ENCODE peak calls at places on chromosomes 2 and 18, in six cellular contexts. K is activated CD4-positive, alpha-beta T cell treated with anti-CD3 and anti-CD28 coated beads, Interleukin-2, amount 50 U/mL, for 1 hour; N is psoas muscle; Q is SK-N-DZ; S is foreskin fibroblast; C is fibroblast of mammary gland. X is an unnamed sample.

GRCh38 chr2:164478205-164478604 is 143.1 kb downstream of the GRB14 start:
- DNase-seq in S (no peak), C (no peak), N (no peak), K (no peak), Q (no peak), X (no peak)

GRCh38 chr2:102771114-102771513 is 9.3 kb downstream of the TMEM182 start:
- DNase-seq in S (peak; percentile 7), Q (peak; percentile 71), K (no peak), C (no peak), N (peak; percentile 19), X (peak; percentile 13)

GRCh38 chr2:191612496-191612895 is 65.4 kb upstream of the NABP1 start:
- DNase-seq in S (peak; percentile 88), C (peak; percentile 94), K (no peak), N (no peak), Q (no peak), X (no peak)

GRCh38 chr2:595831-596592 is 81.2 kb downstream of the TMEM18 start:
- DNase-seq in K (no peak), C (no peak), S (no peak), N (no peak), Q (peak; percentile 81), X (no peak)

GRCh38 chr2:220941683-220942082 is 630.4 kb downstream of the EPHA4 start:
- DNase-seq in S (no peak), Q (no peak), N (no peak), C (no peak), K (no peak), X (no peak)

GRCh38 chr2:61853086-61853847 is 593 bp downstream of the FAM161A start:
- DNase-seq in N (no peak), Q (peak; percentile 67), K (no peak), C (peak; percentile 8), S (peak; percentile 19), X (peak; percentile 76)

GRCh38 chr2:222450021-222450420 is 25.7 kb downstream of the SGPP2 start:
- DNase-seq in Q (no peak), C (no peak), S (no peak), N (no peak), K (no peak), X (no peak)

GRCh38 chr2:9397201-9397600 is 26.1 kb downstream of the ITGB1BP1 start:
- DNase-seq in Q (no peak), C (no peak), K (no peak), S (no peak), N (no peak), X (no peak)

GRCh38 chr2:82875891-82876290 is 1583.2 kb downstream of the SUCLG1 start:
- DNase-seq in Q (no peak), K (no peak), N (no peak), C (no peak), S (no peak), X (no peak)

GRCh38 chr2:641501-642430 is 35.4 kb downstream of the TMEM18 start:
- DNase-seq in S (no peak), N (no peak), C (no peak), Q (no peak), K (no peak), X (no peak)

GRCh38 chr2:105779394-105779793 is 34.7 kb downstream of the NCK2 start:
- DNase-seq in K (no peak), C (no peak), N (no peak), S (no peak), Q (no peak), X (no peak)

GRCh38 chr2:74290466-74291216 is 52.6 kb downstream of the SLC4A5 start:
- DNase-seq in Q (no peak), K (peak; percentile 23), S (no peak), C (no peak), N (no peak), X (no peak)

GRCh38 chr18:11658989-11659388 is 30.1 kb upstream of the GNAL start:
- DNase-seq in Q (no peak), N (no peak), S (no peak), K (no peak), C (no peak), X (peak; percentile 29)

GRCh38 chr18:23635283-23636040 is 27.2 kb downstream of the ANKRD29 start:
- DNase-seq in C (peak; percentile 38), Q (no peak), K (no peak), S (peak; percentile 40), N (no peak), X (no peak)

GRCh38 chr2:66604911-66605310 is 170.0 kb downstream of the MEIS1 start:
- DNase-seq in S (no peak), Q (no peak), N (no peak), C (no peak), K (no peak), X (no peak)

GRCh38 chr2:186976329-186976728 is 127.4 kb upstream of the ZSWIM2 start:
- DNase-seq in N (no peak), K (no peak), Q (no peak), S (no peak), C (no peak), X (no peak)

GRCh38 chr2:168343586-168343985 is 96.2 kb upstream of the STK39 start:
- DNase-seq in S (peak; percentile 72), K (no peak), N (no peak), C (peak; percentile 56), Q (no peak), X (no peak)

GRCh38 chr18:59575995-59576394 is 121.2 kb downstream of the CCBE1 start:
- DNase-seq in Q (no peak), N (no peak), C (no peak), S (no peak), K (no peak), X (no peak)

GRCh38 chr2:127403460-127403859 is 14.8 kb upstream of the PROC start:
- DNase-seq in S (no peak), K (no peak), Q (no peak), N (no peak), C (no peak), X (no peak)

GRCh38 chr2:20172273-20173052 is 52.5 kb downstream of the SDC1 start:
- DNase-seq in C (no peak), S (no peak), K (no peak), Q (peak; percentile 29), N (no peak), X (no peak)

GRCh38 chr18:79487198-79488165 is 91.8 kb downstream of the NFATC1 start:
- DNase-seq in Q (no peak), C (no peak), K (no peak), N (peak; percentile 18), S (no peak), X (no peak)

GRCh38 chr2:68560583-68560982 is 82.8 kb upstream of the PROKR1 start:
- DNase-seq in C (no peak), S (no peak), N (no peak), K (no peak), Q (no peak), X (no peak)

GRCh38 chr2:227411320-227411989 is 23.7 kb upstream of the SCYGR1 start:
- DNase-seq in C (peak; percentile 43), K (peak; percentile 4), N (no peak), S (peak; percentile 46), Q (no peak), X (no peak)

GRCh38 chr2:12262681-12263436 is 453.9 kb upstream of the TRIB2 start:
- DNase-seq in N (no peak), S (peak; percentile 74), Q (no peak), K (no peak), C (peak; percentile 58), X (no peak)

GRCh38 chr2:11919953-11920352 is 173.5 kb downstream of the LPIN1 start:
- DNase-seq in N (no peak), K (no peak), C (no peak), S (no peak), Q (no peak), X (no peak)

GRCh38 chr2:91477731-91478672 is 2786.5 kb downstream of the RPIA start:
- DNase-seq in C (no peak), S (peak; percentile 44), N (no peak), Q (peak; percentile 43), K (peak; percentile 12), X (peak; percentile 46)

GRCh38 chr2:170932166-170932565 is 3.1 kb downstream of the GORASP2 start:
- DNase-seq in Q (no peak), C (no peak), N (no peak), K (no peak), S (no peak), X (no peak)

GRCh38 chr2:10266133-10266620 is 36.5 kb upstream of the HPCAL1 start:
- DNase-seq in Q (no peak), N (no peak), S (peak; percentile 62), K (no peak), C (peak; percentile 70), X (no peak)

GRCh38 chr2:190362894-190363293 is 19.5 kb downstream of the INPP1 start:
- DNase-seq in S (no peak), K (no peak), C (no peak), Q (no peak), N (no peak), X (no peak)

GRCh38 chr18:54218299-54218698 is 6.2 kb downstream of the MBD2 start:
- DNase-seq in Q (no peak), C (no peak), S (no peak), N (no peak), K (no peak), X (no peak)

GRCh38 chr18:27378396-27379094 is 193.4 kb upstream of the CHST9 start:
- DNase-seq in K (no peak), Q (no peak), S (peak; percentile 1), C (peak; percentile 61), N (no peak), X (peak; percentile 69)

GRCh38 chr2:242043538-242044205 is 174.1 kb downstream of the RTP5 start:
- DNase-seq in S (no peak), C (no peak), K (no peak), Q (no peak), N (no peak), X (no peak)

GRCh38 chr18:32455346-32455745 is 15.3 kb downstream of the GAREM1 start:
- DNase-seq in N (no peak), C (no peak), S (no peak), K (no peak), Q (no peak), X (no peak)

GRCh38 chr18:9055185-9055584 is 47.3 kb upstream of the NDUFV2 start:
- DNase-seq in Q (peak; percentile 21), S (peak; percentile 82), N (no peak), C (peak; percentile 95), K (no peak), X (no peak)

GRCh38 chr18:30920757-30921156 is 121.8 kb downstream of the DSC3 start:
- DNase-seq in K (no peak), Q (no peak), S (no peak), C (no peak), N (no peak), X (no peak)

GRCh38 chr2:96832751-96833507 is 10.9 kb downstream of the ANKRD23 start:
- DNase-seq in N (peak; percentile 83), K (no peak), Q (no peak), S (peak; percentile 89), C (peak; percentile 25), X (peak; percentile 66)

GRCh38 chr2:25491966-25492532 is 150.3 kb upstream of the DNMT3A start:
- DNase-seq in C (peak; percentile 58), K (no peak), Q (no peak), N (no peak), S (peak; percentile 59), X (peak; percentile 23)

GRCh38 chr2:64777841-64778240 is 124.1 kb upstream of the SERTAD2 start:
- DNase-seq in K (no peak), C (no peak), Q (no peak), S (no peak), N (no peak), X (no peak)

GRCh38 chr18:56307771-56308170 is 330.6 kb downstream of the TXNL1 start:
- DNase-seq in N (no peak), Q (no peak), S (no peak), K (no peak), C (no peak), X (no peak)